ENCODE peak calls at places on chromosomes 5 and 9, in eight cellular contexts. H is effector memory CD4-positive, alpha-beta T cell; W is CD4-positive, CD25-positive, alpha-beta regulatory T cell; P is A549; R is GM23248; F is H9; X is psoas muscle; V is hepatocyte. M is an unnamed sample. For H3K9me3, the result is how much of the 10 kb centered on the place peaks cover.

GRCh38 chr5:112228672-112229071 is 190.4 kb downstream of the EPB41L4A start:
- DNase-seq in R (peak), H (no peak), V (peak), P (peak), X (peak), F (peak), W (no peak), M (no peak)

GRCh38 chr9:95383198-95383673 is 65.7 kb upstream of the FANCC start:
- DNase-seq in X (no peak), F (no peak), R (peak), P (peak), H (no peak), V (no peak), W (no peak), M (no peak)

GRCh38 chr5:54644226-54644625 is 126.7 kb downstream of the SNX18 start:
- DNase-seq in F (no peak), H (no peak), R (peak), W (no peak), V (no peak), X (no peak), P (peak), M (no peak)

GRCh38 chr5:145495741-145496140 is 339.4 kb downstream of the PRELID2 start:
- DNase-seq in P (peak), W (no peak), H (no peak), V (peak), F (no peak), X (no peak), R (peak), M (no peak)

GRCh38 chr5:97096096-97096648 is 46.2 kb downstream of the LIX1 start:
- DNase-seq in X (no peak), V (no peak), W (no peak), R (peak), F (no peak), P (no peak), H (no peak), M (no peak)

GRCh38 chr9:33159058-33159759 is 7.9 kb downstream of the B4GALT1 start:
- DNase-seq in X (peak), F (no peak), V (peak), H (peak), P (peak), R (peak), W (peak), M (no peak)

GRCh38 chr9:100581081-100581480 is 3.2 kb downstream of the CAVIN4 start:
- DNase-seq in W (no peak), X (no peak), H (no peak), F (no peak), V (no peak), R (no peak), P (no peak), M (no peak)

GRCh38 chr5:34517249-34517648 is 138.9 kb upstream of the RAI14 start:
- DNase-seq in F (no peak), P (peak), V (no peak), H (no peak), W (no peak), X (no peak), R (peak), M (no peak)

GRCh38 chr5:33964132-33964531 is 20.4 kb downstream of the SLC45A2 start:
- DNase-seq in H (no peak), P (no peak), V (no peak), W (no peak), X (no peak), R (no peak), F (no peak), M (no peak)

GRCh38 chr5:171367424-171368370 is 20.0 kb upstream of the NPM1 start:
- DNase-seq in P (no peak), R (peak), X (no peak), V (no peak), W (no peak), H (no peak), F (no peak), M (no peak)

GRCh38 chr9:123353984-123354591 is 1.9 kb upstream of the CRB2 start:
- DNase-seq in R (peak), H (no peak), V (peak), P (peak), W (peak), X (peak), F (peak), M (peak)

GRCh38 chr5:6378128-6379023 is at the start of gene MED10:
- DNase-seq in F (peak), V (peak), P (peak), W (peak), R (peak), H (peak), X (peak), M (peak)

GRCh38 chr9:115913666-115914065 is 239.9 kb upstream of the PAPPA start:
- DNase-seq in H (no peak), R (peak), F (no peak), W (no peak), P (no peak), X (no peak), V (no peak), M (no peak)

GRCh38 chr5:107542428-107542827 is 128.3 kb downstream of the EFNA5 start:
- DNase-seq in R (peak), X (peak), H (no peak), V (peak), P (peak), F (no peak), W (no peak), M (no peak)

GRCh38 chr9:137728444-137729311 is 109.9 kb downstream of the EHMT1 start:
- DNase-seq in H (no peak), P (no peak), R (no peak), W (no peak), X (no peak), V (no peak), F (no peak), M (no peak)
- H3K9me3 ChIP-seq in H (under half), P (under half), R (under half), W (under half), X (under half), V (under half), F (under half), M (under half)

DNA sequence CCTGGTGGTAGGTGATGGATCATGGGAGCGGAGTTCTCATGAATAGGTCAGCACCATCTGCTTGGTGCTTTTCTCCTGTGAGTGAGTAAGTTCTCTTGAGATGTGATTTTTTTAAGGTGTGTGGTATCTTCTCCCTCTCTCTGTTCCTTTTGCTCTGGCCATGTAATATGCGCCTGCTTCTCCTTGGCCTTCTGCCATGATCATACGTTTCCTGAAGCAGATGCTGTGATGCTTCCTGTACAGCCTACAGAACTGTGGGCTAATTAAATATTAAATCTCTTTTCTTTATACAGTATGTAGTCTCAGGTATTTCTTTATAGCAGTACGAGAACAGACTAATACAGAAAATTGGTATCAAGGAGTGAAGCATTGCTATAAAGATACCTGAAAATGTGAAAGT is 36.4 kb downstream of the UNC13B start:
- DNase-seq in V (no peak), X (no peak), P (no peak), H (no peak), R (no peak), F (no peak), W (no peak), M (no peak)
- H3K9me3 ChIP-seq in V (under half), X (under half), P (under half), H (under half), R (under half), F (under half), W (under half), M (under half)

GRCh38 chr5:158483202-158483870 is 616.4 kb downstream of the EBF1 start:
- DNase-seq in W (no peak), P (no peak), X (no peak), V (peak), F (no peak), R (no peak), H (no peak), M (no peak)

GRCh38 chr5:158484968-158485367 is 614.7 kb downstream of the EBF1 start:
- DNase-seq in R (no peak), W (no peak), V (no peak), F (no peak), X (no peak), P (no peak), H (no peak), M (no peak)

GRCh38 chr5:158482201-158482600 is 617.5 kb downstream of the EBF1 start:
- DNase-seq in X (no peak), F (no peak), R (peak), V (no peak), H (no peak), P (no peak), W (no peak), M (no peak)

GRCh38 chr5:158485604-158486081 is 614.1 kb downstream of the EBF1 start:
- DNase-seq in V (peak), F (no peak), W (no peak), R (peak), X (peak), H (no peak), P (no peak), M (no peak)

GRCh38 chr5:158484246-158484645 is 615.5 kb downstream of the EBF1 start:
- DNase-seq in R (peak), P (no peak), V (peak), W (no peak), F (no peak), H (no peak), X (no peak), M (no peak)
- H3K9me3 ChIP-seq in R (under half), P (under half), V (under half), W (under half), F (under half), H (under half), X (under half), M (under half)

GRCh38 chr9:137726764-137727163 is 108.0 kb downstream of the EHMT1 start:
- DNase-seq in F (no peak), H (no peak), P (no peak), R (no peak), W (no peak), V (no peak), X (no peak), M (no peak)
- H3K9me3 ChIP-seq in F (under half), H (under half), P (under half), R (under half), W (under half), V (under half), X (under half), M (under half)

GRCh38 chr9:96741771-96742170 is 36.1 kb downstream of the ZNF510 start:
- DNase-seq in R (no peak), W (no peak), X (no peak), P (no peak), F (no peak), H (no peak), V (no peak), M (no peak)
- H3K9me3 ChIP-seq in R (under half), W (half or more), X (half or more), P (half or more), F (under half), H (under half), V (under half), M (under half)

DNA sequence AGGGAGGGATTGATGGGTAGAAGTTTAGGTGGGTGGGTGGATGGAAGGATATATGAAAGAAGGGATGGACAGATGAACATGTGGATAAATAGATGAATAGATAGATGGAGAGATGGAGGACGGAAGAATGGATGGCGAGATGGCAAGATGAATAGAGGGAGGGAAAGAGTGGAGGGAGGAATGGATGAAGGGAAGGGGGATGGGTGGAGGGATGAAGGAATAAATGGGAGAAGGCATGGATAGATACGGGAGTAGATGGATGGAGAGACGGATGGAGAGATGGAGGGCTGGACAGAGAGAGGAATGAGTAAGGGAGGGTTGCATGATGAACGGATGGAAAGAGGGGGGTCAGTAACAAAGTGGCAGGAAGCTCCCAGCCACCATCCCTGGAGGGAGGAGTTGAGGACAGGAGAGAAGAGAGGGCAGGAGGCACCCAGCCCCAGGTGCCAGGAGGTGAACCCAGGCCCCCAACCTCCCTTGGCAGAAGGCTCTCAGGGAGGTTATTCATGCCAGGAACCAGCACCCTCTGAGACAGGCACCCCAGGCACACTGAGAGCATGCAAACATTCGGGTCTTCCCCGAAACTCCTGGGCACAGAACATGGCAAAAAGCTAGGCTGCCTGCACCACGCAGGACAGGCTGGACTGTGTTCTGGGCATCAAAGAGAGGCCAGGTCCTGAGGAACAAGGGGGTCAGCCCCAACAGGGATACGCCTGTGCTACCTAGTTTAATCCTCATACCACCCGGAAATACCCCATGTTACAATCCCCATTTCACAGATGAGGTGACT is 9.1 kb downstream of the SARDH start:
- DNase-seq in P (no peak), H (no peak), W (no peak), R (no peak), F (no peak), V (no peak), X (no peak), M (no peak)
- H3K9me3 ChIP-seq in P (under half), H (under half), W (under half), R (under half), F (under half), V (under half), X (under half), M (under half)

GRCh38 chr5:94523018-94523417 is 95.4 kb downstream of the KIAA0825 start:
- DNase-seq in V (no peak), F (no peak), R (no peak), W (no peak), H (no peak), P (no peak), X (no peak), M (no peak)
- H3K9me3 ChIP-seq in V (under half), F (under half), R (under half), W (under half), H (under half), P (under half), X (under half), M (under half)

DNA sequence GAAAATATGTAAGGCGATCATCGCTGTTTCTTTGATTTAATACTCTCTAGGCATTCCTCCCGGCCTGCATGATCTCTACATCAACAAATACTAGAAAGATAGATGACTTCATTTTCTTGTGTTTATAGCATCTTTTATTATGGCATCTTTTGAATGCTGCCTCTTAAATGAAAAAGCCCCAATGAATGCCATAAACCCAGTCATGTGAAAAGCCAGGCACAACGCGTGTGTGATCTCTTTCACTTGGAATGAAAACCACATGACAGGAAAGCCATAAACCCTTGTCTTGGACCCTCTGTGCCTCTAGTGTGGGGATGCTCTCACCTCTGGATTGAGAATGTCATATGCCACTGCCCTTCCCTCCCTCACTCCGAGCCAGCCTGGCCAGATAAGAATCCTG is 476.2 kb downstream of the SEMA5A start:
- DNase-seq in P (no peak), X (no peak), W (no peak), F (no peak), H (no peak), V (no peak), R (no peak), M (no peak)
- H3K9me3 ChIP-seq in P (under half), X (under half), W (under half), F (under half), H (under half), V (under half), R (under half), M (under half)